ENCODE peak calls at places on chromosome 1, in six cellular contexts. O, J, X, K, I and U are unnamed samples.

GRCh38 chr1:74502432-74502831 is 10.0 kb downstream of the LRRC53 start:
- DNase-seq in J (no peak), X (no peak), K (no peak), I (no peak), O (peak; percentile 23), U (peak; percentile 15)

GRCh38 chr1:234851450-234852438 is 241.8 kb upstream of the IRF2BP2 start:
- DNase-seq in J (no peak), O (no peak), K (no peak), I (no peak), X (no peak), U (peak; percentile 73)

GRCh38 chr1:230287674-230288315 is 138.3 kb downstream of the PGBD5 start:
- DNase-seq in I (no peak), J (no peak), O (no peak), X (no peak), K (no peak), U (no peak)

GRCh38 chr1:65832296-65832695 is 39.6 kb downstream of the PDE4B start:
- DNase-seq in K (no peak), X (no peak), O (no peak), I (no peak), J (no peak), U (peak; percentile 81)

GRCh38 chr1:110309139-110309538 is 30.0 kb upstream of the RBM15 start:
- DNase-seq in I (no peak), O (no peak), X (no peak), K (no peak), J (no peak), U (peak; percentile 65)

GRCh38 chr1:185501099-185501498 is 184.1 kb upstream of the IVNS1ABP start:
- DNase-seq in X (no peak), J (no peak), O (no peak), K (no peak), I (no peak), U (no peak)

GRCh38 chr1:99754055-99754626 is 12.3 kb downstream of the FRRS1 start:
- DNase-seq in K (no peak), X (no peak), I (no peak), O (no peak), J (no peak), U (no peak)

GRCh38 chr1:54803761-54804470 is 2.8 kb upstream of the TTC22 start:
- DNase-seq in I (no peak), K (no peak), X (no peak), J (no peak), O (no peak), U (peak; percentile 48)

GRCh38 chr1:89358287-89358893 is 5.5 kb upstream of the GBP6 start:
- DNase-seq in O (peak; percentile 69), K (peak; percentile 80), J (peak; percentile 37), X (peak; percentile 21), I (peak; percentile 60), U (peak; percentile 66)

GRCh38 chr1:15290382-15290781 is 43.4 kb downstream of the FHAD1 start:
- DNase-seq in K (no peak), J (no peak), X (no peak), O (no peak), I (no peak), U (peak; percentile 80)

GRCh38 chr1:13766906-13767564 is 67.0 kb downstream of the PRDM2 start:
- DNase-seq in K (no peak), J (no peak), X (no peak), O (no peak), I (no peak), U (peak; percentile 79)

GRCh38 chr1:45146833-45147232 is 59.6 kb downstream of the ZSWIM5 start:
- DNase-seq in J (no peak), O (no peak), K (no peak), X (no peak), I (no peak), U (no peak)